ENCODE peak calls at places on chromosome X, in nine cellular contexts. S is AG04449, D is A549, J is right atrium auricular region, I is GM12865, G is heart left ventricle, M is choroid plexus epithelial cell, Q is AG04450, H is kidney epithelial cell. O is an unnamed sample.

GRCh38 chrX:40844476-40844875 is 109.1 kb upstream of the MED14 start:
- DNase-seq in J (no peak), H (no peak), G (no peak), M (peak), I (no peak), D (no peak), Q (no peak), S (no peak), O (no peak)

GRCh38 chrX:17435476-17435875 is 60.5 kb downstream of the NHS start:
- DNase-seq in G (no peak), S (no peak), J (no peak), I (no peak), D (no peak), M (no peak), Q (no peak), H (no peak), O (no peak)

GRCh38 chrX:104318330-104319009 is 63.7 kb upstream of the ESX1 start:
- DNase-seq in G (no peak), S (no peak), Q (no peak), H (peak), D (peak), I (no peak), J (no peak), M (peak), O (no peak)

GRCh38 chrX:70480660-70481018 is 36.0 kb downstream of the DLG3 start:
- DNase-seq in I (no peak), Q (no peak), G (peak), S (no peak), J (no peak), M (peak), D (no peak), H (no peak), O (no peak)

GRCh38 chrX:136146614-136147319 is 566 bp upstream of the FHL1 start:
- DNase-seq in J (no peak), H (no peak), M (no peak), G (peak), D (no peak), S (no peak), Q (no peak), I (no peak), O (no peak)

GRCh38 chrX:12946838-12947544 is 27.9 kb upstream of the TMSB4X start:
- DNase-seq in G (peak), D (peak), M (peak), S (peak), I (peak), H (peak), Q (peak), J (peak), O (peak)

GRCh38 chrX:67426946-67427345 is 116.9 kb upstream of the AR start:
- DNase-seq in Q (no peak), M (no peak), H (no peak), D (no peak), J (no peak), S (no peak), I (no peak), G (no peak), O (no peak)

GRCh38 chrX:65591206-65591605 is 56.6 kb upstream of the LAS1L start:
- DNase-seq in M (no peak), S (no peak), D (no peak), Q (no peak), H (no peak), J (no peak), I (no peak), G (no peak), O (no peak)

GRCh38 chrX:153968754-153969124 is 2.9 kb downstream of the HCFC1 start:
- DNase-seq in Q (no peak), I (peak), D (no peak), S (no peak), M (no peak), J (no peak), G (no peak), H (no peak), O (no peak)

GRCh38 chrX:72094894-72095293 is 36.8 kb downstream of the RTL5 start:
- DNase-seq in H (no peak), Q (no peak), S (no peak), M (peak), G (peak), I (peak), D (no peak), J (no peak), O (no peak)

GRCh38 chrX:32571579-32571978 is 639.8 kb downstream of the DMD start:
- DNase-seq in J (no peak), G (no peak), H (no peak), D (no peak), S (no peak), M (peak), I (no peak), Q (no peak), O (no peak)

GRCh38 chrX:9148626-9149385 is 114.9 kb upstream of the FAM9B start:
- DNase-seq in Q (no peak), I (no peak), G (no peak), D (peak), S (no peak), J (no peak), H (no peak), M (peak), O (no peak)

GRCh38 chrX:115018040-115018647 is 728 bp upstream of the IL13RA2 start:
- DNase-seq in M (peak), D (no peak), G (no peak), S (no peak), H (no peak), I (peak), Q (no peak), J (no peak), O (no peak)
- TF ChIP-seq CTCF in M (no peak), D (peak), G (no peak), S (no peak), H (peak), I (no peak), Q (no peak), J (no peak), O (no peak)

GRCh38 chrX:15269120-15269519 is 763 bp downstream of the ASB9 start:
- DNase-seq in D (peak), J (no peak), S (no peak), Q (no peak), M (no peak), H (no peak), G (no peak), I (no peak), O (no peak)

GRCh38 chrX:15274946-15275345 is 5.1 kb upstream of the ASB9 start:
- DNase-seq in J (no peak), D (no peak), Q (no peak), H (no peak), M (no peak), G (no peak), I (no peak), S (no peak), O (no peak)

GRCh38 chrX:15269618-15270521 is at the start of gene ASB9:
- DNase-seq in J (no peak), Q (no peak), M (peak), G (peak), D (peak), I (peak), H (peak), S (peak), O (peak)
- H3K4me3 ChIP-seq in J (peak), Q (no peak), M (peak), G (peak), D (peak), I (no peak), H (peak), S (no peak), O (peak)

GRCh38 chrX:80246273-80246672 is 174.0 kb upstream of the TENT5D start:
- DNase-seq in M (no peak), H (no peak), S (no peak), I (no peak), D (peak), G (no peak), J (no peak), Q (no peak), O (no peak)
- TF ChIP-seq CTCF in M (no peak), H (no peak), S (no peak), I (no peak), D (no peak), G (no peak), J (no peak), Q (no peak), O (no peak)

DNA sequence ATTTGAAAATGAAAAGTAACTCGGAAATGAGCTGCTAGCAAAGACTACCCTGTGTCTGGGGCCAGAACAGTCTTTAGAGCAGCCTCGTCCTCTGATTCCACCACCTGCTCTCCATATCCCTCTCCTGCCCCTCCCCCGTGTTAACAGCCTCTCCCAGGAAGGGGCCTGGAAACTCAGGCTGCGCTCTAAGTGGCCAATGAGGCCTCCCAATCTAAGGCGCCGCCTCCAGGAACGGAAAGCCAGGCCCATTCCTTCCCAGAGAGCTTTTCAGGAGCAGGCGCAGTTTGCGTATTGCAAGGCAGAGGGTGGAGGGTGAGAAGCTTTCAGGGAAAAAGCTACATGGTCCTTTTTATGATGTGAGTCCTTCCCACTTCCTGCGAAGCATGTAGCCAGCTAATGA is 31.2 kb downstream of the RS1 start:
- DNase-seq in I (no peak), J (no peak), D (no peak), M (no peak), G (no peak), Q (no peak), S (no peak), H (no peak), O (no peak)
- H3K4me3 ChIP-seq in I (no peak), J (no peak), D (no peak), M (no peak), G (no peak), Q (no peak), S (no peak), H (no peak), O (no peak)

DNA sequence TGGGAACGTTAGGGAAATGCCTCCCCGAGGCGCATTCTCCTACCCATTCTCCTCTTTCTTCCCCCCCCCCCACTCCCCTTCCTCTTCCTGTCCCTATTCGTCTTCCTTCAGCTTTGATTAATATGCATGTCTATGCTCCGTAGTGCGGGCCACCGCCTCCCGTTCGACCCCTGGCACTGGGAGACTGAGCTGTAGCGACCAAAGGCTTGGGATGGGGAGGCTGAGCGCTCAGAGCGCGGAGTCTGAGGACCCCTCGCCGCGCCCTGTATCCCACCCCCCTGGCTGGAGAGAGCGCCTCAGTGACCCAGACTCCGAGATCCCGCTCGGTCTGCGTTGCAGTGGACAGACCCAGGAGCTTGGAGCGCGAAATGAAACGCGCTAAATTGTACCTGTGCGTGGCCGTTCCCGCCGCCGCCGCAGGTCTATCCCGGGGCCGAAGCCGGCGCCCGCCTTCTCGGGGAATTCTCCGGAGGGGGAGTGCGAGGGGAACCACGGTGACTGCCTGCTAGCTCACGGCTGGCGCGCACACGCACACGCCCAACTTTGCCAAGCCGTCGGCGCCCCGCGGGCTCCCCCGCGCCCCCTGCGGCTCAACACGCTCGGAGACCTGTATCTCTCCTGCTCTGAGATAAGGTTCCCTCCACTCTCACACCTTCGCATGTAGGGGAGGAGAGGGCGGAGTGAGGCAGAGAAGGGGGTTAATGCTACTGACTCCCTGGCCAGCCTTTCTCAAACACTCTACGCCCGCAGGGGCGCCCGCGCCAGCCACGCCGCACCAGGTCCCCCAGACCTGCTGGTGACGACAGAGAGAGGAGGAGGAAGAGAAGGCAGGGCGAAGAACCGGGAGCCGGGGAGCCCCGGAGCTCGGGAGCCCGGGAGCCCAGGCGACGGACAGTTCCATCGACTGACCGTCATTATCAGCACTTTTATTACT is 1.5 kb upstream of the PTCHD1 start:
- DNase-seq in S (no peak), M (no peak), Q (no peak), H (no peak), I (no peak), J (no peak), G (no peak), D (no peak), O (no peak)
- TF ChIP-seq CTCF in S (no peak), M (no peak), Q (no peak), H (no peak), I (no peak), J (no peak), G (no peak), D (no peak), O (no peak)

GRCh38 chrX:37779857-37780256 is at the start of gene CYBB:
- DNase-seq in M (no peak), S (no peak), H (no peak), Q (no peak), G (no peak), D (no peak), J (no peak), I (peak), O (no peak)
- H3K4me3 ChIP-seq in M (no peak), S (no peak), H (no peak), Q (no peak), G (no peak), D (no peak), J (no peak), I (peak), O (no peak)

DNA sequence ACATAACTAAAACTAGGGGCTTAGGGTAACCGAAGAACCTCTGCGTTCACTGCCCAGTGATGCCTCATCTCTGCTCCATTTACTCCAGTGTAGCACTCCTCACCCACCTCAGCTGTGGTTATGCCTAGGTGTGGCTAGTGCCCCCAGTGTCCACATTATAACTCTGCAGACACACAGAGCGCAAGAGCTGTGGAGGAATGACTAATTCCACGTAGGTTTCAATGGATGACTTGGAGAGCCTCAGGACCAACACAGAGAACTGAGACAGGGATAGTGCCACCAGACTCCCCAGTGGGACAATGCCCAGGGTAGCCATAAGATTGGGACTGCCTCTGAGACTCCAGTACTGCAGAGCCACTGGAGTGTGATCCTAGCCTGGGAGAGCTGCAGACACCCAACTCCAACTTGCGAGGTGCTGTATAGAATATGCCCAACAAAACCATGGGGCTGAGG is 542.4 kb upstream of the DIPK2B start:
- DNase-seq in G (no peak), S (no peak), H (no peak), I (peak), Q (no peak), D (peak), M (peak), J (no peak), O (no peak)
- TF ChIP-seq CTCF in G (no peak), S (peak), H (peak), I (no peak), Q (peak), D (no peak), M (peak), J (no peak), O (peak)

GRCh38 chrX:110006161-110006560 is 3.2 kb downstream of the TMEM164 start:
- DNase-seq in D (no peak), I (no peak), H (no peak), J (no peak), Q (no peak), G (no peak), M (no peak), S (no peak), O (no peak)

GRCh38 chrX:110004970-110005369 is 2.1 kb downstream of the TMEM164 start:
- DNase-seq in H (no peak), S (no peak), G (no peak), Q (no peak), D (no peak), M (no peak), J (no peak), I (no peak), O (no peak)

GRCh38 chrX:110002300-110003166 is at the start of gene TMEM164:
- DNase-seq in Q (peak), S (no peak), G (peak), J (peak), D (peak), H (no peak), I (peak), M (peak), O (peak)

GRCh38 chrX:110003167-110004156 is 548 bp downstream of the TMEM164 start:
- DNase-seq in Q (no peak), G (peak), S (no peak), I (peak), M (no peak), J (no peak), D (no peak), H (no peak), O (no peak)

DNA sequence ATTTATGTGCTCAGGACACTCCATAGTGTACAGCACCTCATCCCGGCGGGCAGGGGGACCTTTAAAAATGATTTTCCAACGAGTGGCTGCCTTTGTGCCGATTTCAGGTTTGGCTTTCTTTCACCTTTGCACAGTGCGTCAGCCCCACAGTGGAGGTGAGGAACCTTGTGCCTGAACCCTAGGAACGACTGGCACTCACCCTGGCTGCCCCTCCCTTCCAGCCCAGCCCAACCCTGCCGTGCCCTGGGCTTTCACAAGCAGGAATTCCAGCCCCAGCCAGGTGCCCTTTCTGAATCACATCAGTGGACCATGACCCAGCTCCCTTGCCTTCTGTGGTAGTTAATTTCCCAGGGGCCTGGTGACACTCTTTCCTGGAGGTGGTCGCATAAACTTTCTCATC is 1.3 kb downstream of the TMEM164 start:
- DNase-seq in G (peak), S (no peak), J (no peak), I (no peak), Q (no peak), H (no peak), D (peak), M (no peak), O (no peak)
- H3K4me3 ChIP-seq in G (peak), S (no peak), J (peak), I (no peak), Q (no peak), H (no peak), D (peak), M (no peak), O (no peak)

DNA sequence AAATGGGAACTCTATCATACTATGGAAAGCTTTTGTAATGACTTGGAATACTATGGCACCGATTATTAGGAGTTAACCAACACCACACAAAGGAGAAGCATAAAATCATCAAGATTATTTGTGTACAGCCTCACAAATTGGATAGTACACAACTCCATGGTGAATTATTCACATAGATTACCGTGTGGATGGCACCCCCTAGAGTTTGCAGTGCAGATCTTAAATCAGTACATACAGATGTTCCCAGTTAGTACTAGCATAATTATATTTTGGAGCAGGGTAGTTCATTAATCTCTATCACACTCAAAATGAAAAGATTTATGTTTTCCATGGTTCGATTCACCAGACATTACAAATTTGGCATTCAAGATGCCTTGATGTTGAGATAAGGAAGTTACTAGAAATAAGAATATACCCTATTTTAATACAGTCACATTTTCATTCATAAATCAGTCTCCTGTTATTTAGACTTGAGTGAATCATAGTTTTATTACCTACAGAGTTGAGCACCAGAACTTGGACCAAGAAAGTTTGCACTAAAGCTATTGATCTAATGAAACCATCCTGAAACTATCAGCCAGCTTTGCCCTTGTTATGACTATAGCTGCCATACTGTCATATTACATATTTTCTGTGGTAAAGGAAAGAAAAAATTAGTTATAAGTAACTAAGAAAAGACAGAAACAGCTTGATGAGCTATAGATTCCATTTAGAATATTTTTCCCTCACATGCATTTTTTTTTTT is 531.8 kb downstream of the GLUD2 start:
- DNase-seq in Q (no peak), H (no peak), D (peak), J (no peak), I (peak), M (peak), G (no peak), S (no peak), O (no peak)
- TF ChIP-seq CTCF in Q (no peak), H (peak), D (peak), J (no peak), I (peak), M (peak), G (peak), S (no peak), O (peak)

GRCh38 chrX:131577433-131577832 is 33.6 kb downstream of the OR13H1 start:
- DNase-seq in D (no peak), Q (no peak), S (no peak), G (no peak), H (no peak), J (no peak), I (no peak), M (no peak), O (no peak)
- H3K4me3 ChIP-seq in D (peak), Q (no peak), S (no peak), G (no peak), H (no peak), J (no peak), I (no peak), M (no peak), O (no peak)